ENCODE peak calls at places on chromosomes 5 and 9, in four cellular contexts. B is tibial nerve, Z is PC-3, D is cardiac fibroblast. F is an unnamed sample.

GRCh38 chr9:130866474-130866965 is 30.1 kb downstream of the QRFP start:
- DNase-seq in Z (peak; percentile 90), B (peak; percentile 78), D (peak; percentile 93), F (peak; percentile 84)

GRCh38 chr9:136784997-136785361 is 6.2 kb upstream of the TMEM141 start:
- DNase-seq in Z (no peak), B (no peak), D (no peak), F (no peak)

GRCh38 chr5:172562443-172562842 is 78.6 kb upstream of the NEURL1B start:
- DNase-seq in Z (no peak), B (no peak), D (no peak), F (no peak)

GRCh38 chr5:80168388-80169028 is 87.3 kb downstream of the SERINC5 start:
- DNase-seq in Z (no peak), D (no peak), B (no peak), F (no peak)

GRCh38 chr5:78586251-78586650 is 62.3 kb downstream of the LHFPL2 start:
- DNase-seq in B (no peak), D (peak; percentile 95), Z (peak; percentile 90), F (no peak)

GRCh38 chr9:131733601-131734061 is 6.2 kb downstream of the RAPGEF1 start:
- DNase-seq in Z (peak; percentile 94), B (no peak), D (peak; percentile 97), F (no peak)

GRCh38 chr5:44388504-44389409 is 463 bp downstream of the FGF10 start:
- DNase-seq in Z (no peak), B (peak; percentile 18), D (peak; percentile 16), F (no peak)

GRCh38 chr5:174951151-174951780 is 226.9 kb downstream of the MSX2 start:
- DNase-seq in D (peak; percentile 80), B (peak; percentile 26), Z (peak; percentile 67), F (peak; percentile 63)

GRCh38 chr5:159928122-159928960 is 12.1 kb downstream of the ADRA1B start:
- DNase-seq in D (peak; percentile 73), Z (peak; percentile 90), B (no peak), F (no peak)

GRCh38 chr9:125341566-125341965 is 79.9 kb downstream of the GAPVD1 start:
- DNase-seq in D (no peak), B (no peak), Z (peak; percentile 4), F (peak; percentile 28)

GRCh38 chr5:38497946-38498345 is 58.5 kb downstream of the LIFR start:
- DNase-seq in D (peak; percentile 51), B (no peak), Z (peak; percentile 52), F (no peak)

GRCh38 chr9:76044420-76044819 is 153.9 kb downstream of the PCSK5 start:
- DNase-seq in B (no peak), D (no peak), Z (no peak), F (no peak)

GRCh38 chr5:77145666-77146065 is 58.6 kb upstream of the ZBED3 start:
- DNase-seq in Z (peak; percentile 52), D (peak; percentile 54), B (no peak), F (no peak)

GRCh38 chr5:93594591-93595419 is 11.8 kb downstream of the NR2F1 start:
- DNase-seq in D (no peak), B (no peak), Z (no peak), F (no peak)
- TF ChIP-seq CTCF in D (no peak), B (no peak), Z (no peak), F (no peak)

DNA sequence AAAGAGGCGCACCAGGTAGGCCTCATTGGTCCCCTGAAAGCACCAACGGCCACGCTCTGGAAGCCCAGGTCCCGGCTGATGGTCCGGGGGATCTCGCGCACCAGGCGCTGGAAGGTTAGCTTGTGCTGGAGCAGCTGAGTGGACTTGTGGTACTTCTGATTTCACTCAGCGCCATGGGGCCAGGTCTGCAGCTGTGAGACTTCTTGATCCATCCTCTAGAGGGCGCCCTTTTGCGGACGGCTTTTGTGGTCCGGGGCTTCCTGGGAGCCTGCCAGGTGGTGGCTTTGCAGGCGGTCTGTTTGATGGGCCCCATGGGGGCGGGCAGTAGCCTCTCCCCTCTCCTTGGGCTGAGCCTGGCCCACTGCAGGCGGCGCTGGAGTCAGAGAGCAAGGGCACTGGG is 10.4 kb downstream of the TAF11L12 start:
- DNase-seq in B (no peak), Z (no peak), D (no peak), F (no peak)
- TF ChIP-seq CTCF in B (no peak), Z (peak; percentile 55), D (no peak), F (no peak)

GRCh38 chr5:120055858-120056257 is 408.2 kb upstream of the PRR16 start:
- DNase-seq in B (no peak), D (peak; percentile 82), Z (peak; percentile 32), F (peak; percentile 26)
- TF ChIP-seq CTCF in B (no peak), D (peak; percentile 28), Z (peak; percentile 51), F (no peak)

DNA sequence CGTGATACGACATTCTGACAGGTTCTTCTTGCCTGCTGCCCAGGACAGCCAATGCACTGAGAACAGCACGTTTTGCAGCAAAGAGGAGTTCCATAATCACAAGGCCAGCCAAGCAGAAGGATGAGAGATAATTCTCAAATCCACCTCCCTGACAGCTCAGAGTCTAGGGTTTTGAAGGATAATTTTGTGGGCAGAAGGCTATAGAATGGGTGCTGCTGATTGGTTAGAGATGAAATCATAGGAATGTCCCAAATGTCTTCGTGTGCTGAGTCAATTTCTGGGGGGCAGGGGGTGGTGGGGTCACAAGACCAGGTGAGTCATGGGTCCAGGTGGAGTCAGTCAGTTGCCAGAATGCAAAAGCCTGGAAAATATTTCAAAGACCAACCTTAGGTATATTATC is 175.5 kb upstream of the SLC30A5 start:
- DNase-seq in B (no peak), D (no peak), Z (no peak), F (no peak)
- TF ChIP-seq CTCF in B (no peak), D (no peak), Z (no peak), F (no peak)

DNA sequence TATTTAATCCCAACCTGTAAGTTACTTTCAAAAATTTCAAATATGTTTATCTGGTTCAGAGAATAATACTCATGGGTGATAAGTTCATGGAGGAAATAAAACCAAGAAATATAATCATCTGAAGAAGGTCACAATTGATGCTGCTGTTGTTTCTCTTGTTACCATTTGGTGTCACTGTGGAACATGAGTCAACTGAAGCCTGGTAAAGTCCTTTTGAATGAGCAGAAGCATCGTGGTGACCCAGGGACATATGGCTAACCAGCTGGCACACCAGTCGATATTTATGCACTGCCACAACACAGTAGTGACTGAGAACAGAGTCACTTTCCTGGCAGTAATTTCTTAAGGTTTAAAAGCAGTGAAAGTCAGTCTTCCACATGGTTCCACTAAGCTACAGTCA is 612.9 kb upstream of the TLE4 start:
- DNase-seq in Z (no peak), D (no peak), B (no peak), F (no peak)
- TF ChIP-seq CTCF in Z (peak; percentile 38), D (peak; percentile 12), B (no peak), F (no peak)